ENCODE peak calls at places on chromosomes 16 and 17, in four cellular contexts. G is adrenal gland, J is fibroblast of lung, V is brain microvascular endothelial cell. S is an unnamed sample.

GRCh38 chr16:17364319-17365210 is 106.2 kb downstream of the XYLT1 start:
- DNase-seq in J (peak), G (no peak), V (no peak), S (no peak)

GRCh38 chr17:82231562-82232321 is 2.9 kb downstream of the SLC16A3 start:
- DNase-seq in J (peak), G (no peak), V (no peak), S (peak)

GRCh38 chr17:2867441-2868424 is 71.5 kb downstream of the RAP1GAP2 start:
- DNase-seq in J (peak), V (peak), G (no peak), S (peak)

GRCh38 chr16:56551796-56552738 is 12.8 kb upstream of the MT4 start:
- DNase-seq in G (peak), V (no peak), J (no peak), S (no peak)

GRCh38 chr17:76791053-76791980 is 53.4 kb downstream of the MFSD11 start:
- DNase-seq in V (peak), J (peak), G (peak), S (no peak)

GRCh38 chr17:37648555-37648954 is 5.3 kb upstream of the DDX52 start:
- DNase-seq in J (peak), V (peak), G (no peak), S (no peak)

GRCh38 chr16:83513006-83513755 is 294.6 kb upstream of the HSBP1 start:
- DNase-seq in G (no peak), J (peak), V (peak), S (no peak)

GRCh38 chr17:41965694-41966375 is 760 bp upstream of the CNP start:
- DNase-seq in G (peak), V (no peak), J (peak), S (peak)

GRCh38 chr17:53912117-53912516 is 89.4 kb downstream of the KIF2B start:
- DNase-seq in J (no peak), G (no peak), V (no peak), S (no peak)

GRCh38 chr17:17691468-17692263 is 10.4 kb downstream of the RAI1 start:
- DNase-seq in V (no peak), G (no peak), J (no peak), S (no peak)

GRCh38 chr17:5122586-5123342 is 6.9 kb downstream of the USP6 start:
- DNase-seq in G (peak), J (no peak), V (no peak), S (no peak)

GRCh38 chr16:89123001-89123830 is 29.6 kb downstream of the ACSF3 start:
- DNase-seq in V (no peak), J (no peak), G (no peak), S (no peak)

GRCh38 chr16:46904471-46904870 is 20.3 kb downstream of the GPT2 start:
- DNase-seq in V (no peak), G (no peak), J (no peak), S (no peak)

GRCh38 chr17:66426397-66427033 is 124.1 kb downstream of the PRKCA start:
- DNase-seq in G (no peak), J (peak), V (no peak), S (peak)

GRCh38 chr16:15950167-15950854 is 895 bp downstream of the ABCC1 start:
- DNase-seq in G (peak), J (peak), V (peak), S (peak)

GRCh38 chr16:9526791-9527190 is 435.3 kb downstream of the HAPSTR1 start:
- DNase-seq in J (no peak), G (no peak), V (no peak), S (no peak)

GRCh38 chr17:21295036-21295952 is 10.8 kb downstream of the MAP2K3 start:
- DNase-seq in J (no peak), V (no peak), G (peak), S (peak)

GRCh38 chr17:55295411-55296170 is 30.8 kb downstream of the HLF start:
- DNase-seq in G (peak), J (peak), V (peak), S (peak)

GRCh38 chr16:29820271-29820701 is at the start of gene MVP:
- DNase-seq in J (peak), V (peak), G (peak), S (peak)

GRCh38 chr16:13793788-13794461 is 126.0 kb upstream of the ERCC4 start:
- DNase-seq in J (no peak), G (no peak), V (no peak), S (no peak)

GRCh38 chr17:46190763-46191162 is 2.5 kb downstream of the KANSL1 start:
- DNase-seq in G (no peak), V (no peak), J (peak), S (peak)

GRCh38 chr16:3223913-3224515 is 10.9 kb downstream of the ZNF200 start:
- DNase-seq in J (peak), G (no peak), V (no peak), S (no peak)

GRCh38 chr16:84726670-84727467 is 27.1 kb downstream of the USP10 start:
- DNase-seq in G (no peak), J (no peak), V (no peak), S (peak)

GRCh38 chr16:73572135-73572534 is 524.2 kb upstream of the ZFHX3 start:
- DNase-seq in G (peak), V (peak), J (no peak), S (no peak)

GRCh38 chr16:31695667-31696066 is 168.0 kb downstream of the AHSP start:
- DNase-seq in J (no peak), G (no peak), V (no peak), S (no peak)

GRCh38 chr16:30567991-30568638 is 3.4 kb downstream of the ZNF688 start:
- DNase-seq in J (peak), V (peak), G (no peak), S (no peak)

GRCh38 chr17:60089097-60089844 is 10.6 kb upstream of the HEATR6 start:
- DNase-seq in G (no peak), V (no peak), J (no peak), S (no peak)

GRCh38 chr16:84839054-84839453 is 19.3 kb downstream of the CRISPLD2 start:
- DNase-seq in J (peak), G (no peak), V (peak), S (no peak)

GRCh38 chr16:71537643-71538042 is 11.4 kb downstream of the CHST4 start:
- DNase-seq in V (peak), J (peak), G (peak), S (peak)

GRCh38 chr17:2844386-2844785 is 48.1 kb downstream of the RAP1GAP2 start:
- DNase-seq in V (no peak), G (no peak), J (no peak), S (no peak)

GRCh38 chr16:4467916-4468315 is 6.5 kb downstream of the NMRAL1 start:
- DNase-seq in J (no peak), G (no peak), V (no peak), S (peak)

GRCh38 chr17:4188076-4188475 is 45.1 kb downstream of the CYB5D2 start:
- DNase-seq in V (no peak), G (no peak), J (no peak), S (no peak)

GRCh38 chr17:29732209-29732608 is 109.5 kb upstream of the CORO6 start:
- DNase-seq in G (no peak), J (no peak), V (no peak), S (no peak)

GRCh38 chr17:45433136-45433535 is 466 bp upstream of the ARHGAP27 start:
- DNase-seq in G (no peak), J (no peak), V (no peak), S (no peak)

GRCh38 chr16:2596747-2597559 is 59.1 kb downstream of the PDPK1 start:
- DNase-seq in V (no peak), J (no peak), G (no peak), S (no peak)

GRCh38 chr17:38663125-38663751 is 11.5 kb downstream of the EPOP start:
- DNase-seq in J (peak), V (peak), G (peak), S (peak)

GRCh38 chr17:83156408-83156807 is 77.0 kb downstream of the METRNL start:
- DNase-seq in V (no peak), G (no peak), J (no peak), S (no peak)

GRCh38 chr17:32536736-32537646 is 50.2 kb downstream of the CDK5R1 start:
- DNase-seq in J (peak), V (peak), G (peak), S (peak)

GRCh38 chr17:49843774-49844350 is 4.0 kb downstream of the TAC4 start:
- DNase-seq in V (no peak), G (no peak), J (no peak), S (peak)

GRCh38 chr17:49846938-49847712 is 744 bp downstream of the TAC4 start:
- DNase-seq in V (no peak), J (no peak), G (no peak), S (no peak)

GRCh38 chr17:49848019-49848473 is at the start of gene TAC4:
- DNase-seq in V (no peak), G (no peak), J (no peak), S (no peak)

GRCh38 chr17:49842846-49843245 is 5.0 kb downstream of the TAC4 start:
- DNase-seq in G (no peak), J (no peak), V (no peak), S (peak)

DNA sequence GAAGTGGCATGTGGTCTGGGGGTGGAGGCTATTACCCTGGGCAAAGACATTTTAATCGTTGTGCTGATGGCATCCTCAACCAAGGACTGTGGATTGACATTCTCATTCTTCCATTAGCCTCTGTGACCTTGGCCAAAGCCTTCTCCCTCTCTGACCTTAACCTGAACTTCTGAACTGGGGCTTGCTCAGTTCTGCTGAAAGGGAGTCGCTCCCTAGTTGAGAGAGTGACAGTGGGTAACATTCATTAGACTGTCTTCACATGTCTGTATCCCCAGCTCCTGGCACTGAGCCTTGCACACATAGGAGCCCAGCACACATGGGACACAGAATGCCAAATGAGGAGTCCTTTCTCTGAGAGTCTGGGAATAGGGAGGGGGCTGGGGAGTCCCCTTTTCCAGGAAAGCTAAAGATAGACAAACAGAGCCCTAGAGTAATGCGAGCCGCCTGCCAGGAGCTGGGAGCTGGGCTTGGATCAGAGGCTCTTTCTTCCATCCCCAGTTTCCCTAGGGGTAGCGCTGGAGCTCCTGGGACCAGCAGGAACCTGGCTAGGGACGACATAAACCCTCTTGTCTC is 2.6 kb downstream of the TAC4 start:
- DNase-seq in G (peak), V (no peak), J (no peak), S (no peak)
- H3K27ac ChIP-seq in G (no peak), V (no peak), J (no peak), S (no peak)

DNA sequence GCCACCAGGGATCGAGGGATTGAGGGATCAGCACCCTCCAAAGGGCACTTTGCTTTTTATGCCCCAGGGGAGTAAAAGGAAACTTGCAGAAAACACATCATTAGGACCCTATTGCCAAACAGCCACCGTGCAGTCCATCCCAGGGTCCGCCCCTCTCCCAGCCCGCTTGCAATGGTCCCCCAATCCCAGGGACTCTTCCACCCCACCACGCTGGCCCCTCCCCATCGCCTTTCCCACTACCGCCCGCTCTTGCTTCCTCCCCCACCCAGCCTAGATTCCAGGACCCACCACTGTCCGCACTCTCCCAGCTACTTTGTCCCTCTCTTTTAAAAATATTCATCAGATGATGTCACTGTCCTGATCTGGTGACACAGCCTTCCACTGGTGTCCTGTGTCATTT is 128.1 kb downstream of the RBFOX3 start:
- DNase-seq in V (no peak), J (no peak), G (no peak), S (no peak)
- H3K27ac ChIP-seq in V (no peak), J (no peak), G (no peak), S (no peak)

GRCh38 chr16:23837553-23838308 is 1.9 kb downstream of the PRKCB start:
- DNase-seq in V (no peak), J (no peak), G (no peak), S (no peak)
- H3K27ac ChIP-seq in V (no peak), J (no peak), G (no peak), S (no peak)

GRCh38 chr17:61862975-61863800 is at the start of gene BRIP1:
- DNase-seq in V (peak), J (peak), G (peak), S (peak)
- H3K27ac ChIP-seq in V (peak), J (peak), G (peak), S (peak)

GRCh38 chr16:11705311-11705710 is 37.1 kb downstream of the SNN start:
- DNase-seq in G (no peak), J (no peak), V (no peak), S (no peak)

GRCh38 chr16:11711662-11712061 is 31.0 kb downstream of the TXNDC11 start:
- DNase-seq in V (no peak), G (no peak), J (no peak), S (no peak)

GRCh38 chr16:11706180-11706742 is 36.4 kb downstream of the TXNDC11 start:
- DNase-seq in V (no peak), J (no peak), G (no peak), S (no peak)

GRCh38 chr16:11707679-11708197 is 34.9 kb downstream of the TXNDC11 start:
- DNase-seq in V (no peak), G (no peak), J (no peak), S (no peak)

DNA sequence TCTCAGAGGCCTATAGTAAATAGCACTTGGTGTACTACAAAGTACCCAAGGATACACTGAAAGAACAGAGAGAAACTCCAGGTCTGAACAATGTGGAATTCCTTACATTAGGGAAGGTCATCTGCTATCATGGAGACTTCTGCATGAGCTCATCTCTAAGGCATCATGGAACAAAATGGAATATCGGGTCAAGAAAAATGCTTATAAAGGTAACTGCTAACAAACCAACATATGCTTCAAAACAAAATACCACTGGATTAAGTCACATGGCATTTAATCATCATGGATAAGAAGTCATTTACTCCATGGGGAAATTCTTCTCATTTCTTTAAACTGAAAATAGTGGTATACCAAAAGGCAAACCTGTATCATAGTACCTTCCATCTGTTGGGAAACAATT is 34.2 kb downstream of the TXNDC11 start:
- DNase-seq in V (peak), G (no peak), J (peak), S (no peak)
- H3K27ac ChIP-seq in V (peak), G (no peak), J (no peak), S (no peak)

GRCh38 chr17:80984749-80985148 is 6.9 kb upstream of the CHMP6 start:
- DNase-seq in V (peak), J (peak), G (no peak), S (peak)
- H3K27ac ChIP-seq in V (peak), J (peak), G (no peak), S (no peak)